ENCODE peak calls at places on chromosomes 12 and 14, in seven cellular contexts. D is stimulated activated naive CD8-positive, alpha-beta T cell treated with anti-CD3 and anti-CD28 coated beads, Interleukin-15, amount 100 ng/mL, for 72 hours; R is NCI-H2029 treated with DMSO at 0.1 percent for 48 hours; M is endodermal cell; N is CD4-positive, CD25-positive, alpha-beta regulatory T cell; O is myocyte; U is H9. W is an unnamed sample.

GRCh38 chr12:49233842-49234526 is 30.9 kb upstream of the TUBA1C start:
- DNase-seq in D (no peak), R (peak), M (peak), N (no peak), O (no peak), U (peak), W (no peak)

GRCh38 chr12:124902916-124903315 is 11.5 kb downstream of the UBC start:
- DNase-seq in D (no peak), R (no peak), M (no peak), N (no peak), O (no peak), U (no peak), W (no peak)

GRCh38 chr14:53744846-53745245 is 211.8 kb downstream of the BMP4 start:
- DNase-seq in D (no peak), R (no peak), M (no peak), N (no peak), O (no peak), U (no peak), W (no peak)

GRCh38 chr12:44126811-44127210 is 290.9 kb downstream of the TMEM117 start:
- DNase-seq in D (no peak), R (no peak), M (no peak), N (no peak), O (no peak), U (no peak), W (no peak)

GRCh38 chr14:64736271-64737131 is 32.3 kb downstream of the PLEKHG3 start:
- DNase-seq in D (no peak), R (peak), M (peak), N (no peak), O (no peak), U (peak), W (peak)

GRCh38 chr14:63435838-63436237 is 107.3 kb downstream of the PPP2R5E start:
- DNase-seq in D (no peak), R (no peak), M (no peak), N (no peak), O (peak), U (no peak), W (no peak)

GRCh38 chr12:58302487-58303011 is 361.2 kb downstream of the ATP23 start:
- DNase-seq in D (no peak), R (peak), M (no peak), N (no peak), O (no peak), U (no peak), W (no peak)

GRCh38 chr12:4279120-4279690 is 5.6 kb downstream of the CCND2 start:
- DNase-seq in D (no peak), R (no peak), M (peak), N (no peak), O (no peak), U (no peak), W (no peak)

GRCh38 chr12:40691913-40692616 is at the start of gene CNTN1:
- DNase-seq in D (no peak), R (no peak), M (peak), N (no peak), O (no peak), U (peak), W (peak)

GRCh38 chr12:113413488-113413939 is 8.7 kb upstream of the SDSL start:
- DNase-seq in D (no peak), R (no peak), M (peak), N (no peak), O (no peak), U (no peak), W (no peak)

GRCh38 chr12:15435597-15435996 is 113.3 kb downstream of the PTPRO start:
- DNase-seq in D (no peak), R (no peak), M (no peak), N (no peak), O (peak), U (no peak), W (no peak)

GRCh38 chr14:57502581-57503254 is 9.1 kb upstream of the CCDC198 start:
- DNase-seq in D (no peak), R (no peak), M (no peak), N (no peak), O (no peak), U (no peak), W (no peak)

GRCh38 chr14:91143862-91144261 is 30.0 kb downstream of the DGLUCY start:
- DNase-seq in D (no peak), R (peak), M (no peak), N (no peak), O (no peak), U (no peak), W (no peak)

GRCh38 chr14:23020143-23021128 is 10.5 kb upstream of the C14orf93 start:
- DNase-seq in D (no peak), R (no peak), M (peak), N (no peak), O (no peak), U (no peak), W (no peak)